ENCODE peak calls at places on chromosomes 3 and 15, in seven cellular contexts. K is esophagus muscularis mucosa, Y is left lung, X is hepatocyte, J is heart left ventricle, I is GM23248, Q is suprapubic skin. S is an unnamed sample.

GRCh38 chr3:182389041-182389815 is 404.1 kb upstream of the ATP11B start:
- DNase-seq in Q (no peak), I (no peak), X (peak), J (no peak), K (no peak), Y (no peak), S (no peak)

GRCh38 chr15:73388256-73388781 is 19.6 kb upstream of the HCN4 start:
- DNase-seq in K (no peak), Y (no peak), Q (no peak), I (peak), X (peak), J (no peak), S (no peak)

GRCh38 chr3:134260984-134261383 is 10.3 kb upstream of the RYK start:
- DNase-seq in Q (no peak), Y (no peak), X (no peak), J (no peak), I (no peak), K (no peak), S (no peak)

GRCh38 chr3:42166214-42166613 is 75.1 kb downstream of the TRAK1 start:
- DNase-seq in J (no peak), X (no peak), I (no peak), Q (no peak), Y (no peak), K (no peak), S (no peak)

GRCh38 chr15:44137750-44138149 is 57.3 kb downstream of the FRMD5 start:
- DNase-seq in J (no peak), X (no peak), Y (no peak), I (peak), Q (no peak), K (no peak), S (no peak)

GRCh38 chr15:22947101-22948000 is 32.8 kb downstream of the CYFIP1 start:
- DNase-seq in K (no peak), I (no peak), J (no peak), X (no peak), Q (no peak), Y (peak), S (no peak)

GRCh38 chr3:71253169-71253568 is 330.4 kb downstream of the FOXP1 start:
- DNase-seq in X (no peak), Y (no peak), Q (no peak), J (no peak), K (no peak), I (no peak), S (no peak)

GRCh38 chr15:77094397-77095030 is 23.6 kb upstream of the TSPAN3 start:
- DNase-seq in X (no peak), I (no peak), Q (peak), Y (no peak), K (no peak), J (no peak), S (no peak)

GRCh38 chr3:55270976-55271375 is 216.1 kb downstream of the WNT5A start:
- DNase-seq in Y (no peak), Q (no peak), J (no peak), I (peak), K (no peak), X (no peak), S (no peak)

GRCh38 chr3:192866804-192867203 is 50.9 kb downstream of the MB21D2 start:
- DNase-seq in X (no peak), Q (no peak), K (no peak), I (no peak), Y (no peak), J (no peak), S (no peak)

GRCh38 chr3:101038880-101039279 is 45.7 kb upstream of the ABI3BP start:
- DNase-seq in J (no peak), Q (no peak), K (no peak), Y (no peak), X (no peak), I (peak), S (no peak)

GRCh38 chr3:182078314-182078713 is 366.6 kb downstream of the SOX2 start:
- DNase-seq in K (no peak), Y (no peak), J (no peak), I (no peak), X (peak), Q (no peak), S (no peak)

GRCh38 chr15:70385711-70386110 is 288.0 kb upstream of the TLE3 start:
- DNase-seq in I (no peak), J (no peak), X (no peak), Y (no peak), K (peak), Q (no peak), S (no peak)

GRCh38 chr15:49406352-49407118 is 16.5 kb upstream of the FGF7 start:
- DNase-seq in Y (peak), J (no peak), K (no peak), Q (no peak), I (no peak), X (no peak), S (no peak)

GRCh38 chr15:77495806-77496589 is 75.3 kb downstream of the HMG20A start:
- DNase-seq in K (no peak), J (peak), I (peak), Y (no peak), Q (no peak), X (no peak), S (no peak)

GRCh38 chr15:28456476-28457395 is 76.0 kb downstream of the GOLGA8G start:
- DNase-seq in Q (peak), X (peak), Y (peak), I (no peak), K (peak), J (peak), S (no peak)

GRCh38 chr3:127180859-127181258 is 12.1 kb upstream of the PRR23E start:
- DNase-seq in X (no peak), K (peak), Y (no peak), J (peak), Q (peak), I (no peak), S (no peak)

GRCh38 chr15:51076898-51077564 is 17.7 kb downstream of the TNFAIP8L3 start:
- DNase-seq in X (no peak), Y (peak), K (no peak), Q (peak), I (no peak), J (peak), S (no peak)

GRCh38 chr15:58224068-58224467 is 85.9 kb downstream of the AQP9 start:
- DNase-seq in J (peak), X (no peak), K (no peak), Y (no peak), I (no peak), Q (no peak), S (peak)

GRCh38 chr3:174548841-174549623 is 310.1 kb upstream of the NAALADL2 start:
- DNase-seq in Q (no peak), X (no peak), Y (no peak), I (no peak), J (no peak), K (no peak), S (no peak)

GRCh38 chr3:147343926-147344325 is 62.4 kb downstream of the ZIC4 start:
- DNase-seq in Y (no peak), Q (no peak), I (no peak), K (no peak), X (no peak), J (no peak), S (no peak)

GRCh38 chr3:177746259-177747021 is 549.2 kb upstream of the TBL1XR1 start:
- DNase-seq in I (no peak), K (no peak), Y (no peak), J (no peak), X (no peak), Q (no peak), S (no peak)

GRCh38 chr15:40439461-40440299 is 1.1 kb upstream of the BAHD1 start:
- DNase-seq in X (peak), Q (no peak), J (peak), I (peak), K (no peak), Y (peak), S (peak)

GRCh38 chr15:55742498-55742926 is 440 bp downstream of the PRTG start:
- DNase-seq in X (peak), Q (no peak), J (peak), Y (peak), K (peak), I (peak), S (peak)

GRCh38 chr3:101781166-101781565 is 2.2 kb downstream of the NXPE3 start:
- DNase-seq in X (no peak), I (peak), J (no peak), K (no peak), Q (no peak), Y (no peak), S (no peak)

GRCh38 chr3:123664771-123665170 is 79.9 kb upstream of the HACD2 start:
- DNase-seq in Y (no peak), I (no peak), K (no peak), X (no peak), J (no peak), Q (no peak), S (no peak)

GRCh38 chr3:119639494-119640350 is 20.7 kb downstream of the POPDC2 start:
- DNase-seq in Q (no peak), I (peak), Y (no peak), J (no peak), X (no peak), K (no peak), S (no peak)

GRCh38 chr15:67082007-67082536 is 16.7 kb downstream of the SMAD3 start:
- DNase-seq in I (no peak), K (no peak), Y (no peak), J (no peak), X (no peak), Q (no peak), S (no peak)

GRCh38 chr3:183500981-183501704 is 54.4 kb downstream of the KLHL6 start:
- DNase-seq in Q (peak), I (no peak), K (no peak), J (no peak), X (no peak), Y (no peak), S (no peak)

GRCh38 chr15:81296673-81297072 is 27.3 kb downstream of the STARD5 start:
- DNase-seq in Y (peak), I (no peak), J (peak), Q (no peak), K (no peak), X (no peak), S (no peak)

GRCh38 chr3:194296832-194297666 is 54.1 kb downstream of the CPN2 start:
- DNase-seq in I (peak), Y (peak), X (peak), K (no peak), Q (no peak), J (no peak), S (no peak)

GRCh38 chr3:140092883-140093536 is 158.0 kb downstream of the CLSTN2 start:
- DNase-seq in I (no peak), X (no peak), Y (peak), K (no peak), J (no peak), Q (no peak), S (no peak)

GRCh38 chr3:120645083-120645800 is 36.8 kb downstream of the HGD start:
- DNase-seq in Q (no peak), J (no peak), Y (no peak), I (peak), X (no peak), K (no peak), S (no peak)

GRCh38 chr3:69710153-69710977 is 28.9 kb upstream of the MITF start:
- DNase-seq in Q (no peak), X (no peak), K (no peak), J (no peak), I (peak), Y (no peak), S (no peak)

GRCh38 chr3:188416041-188416440 is 262.1 kb downstream of the LPP start:
- DNase-seq in J (no peak), Y (no peak), I (peak), X (no peak), Q (no peak), K (no peak), S (no peak)

GRCh38 chr15:64878708-64879107 is 33.0 kb upstream of the ANKDD1A start:
- DNase-seq in X (no peak), Y (no peak), K (no peak), I (no peak), Q (no peak), J (peak), S (no peak)

GRCh38 chr15:64883097-64883581 is 28.6 kb upstream of the ANKDD1A start:
- DNase-seq in X (no peak), K (no peak), I (peak), Q (no peak), Y (no peak), J (no peak), S (no peak)

GRCh38 chr15:64888336-64888735 is 23.4 kb upstream of the ANKDD1A start:
- DNase-seq in K (no peak), I (no peak), Y (no peak), Q (no peak), J (no peak), X (no peak), S (no peak)

GRCh38 chr15:64883997-64884511 is 27.6 kb upstream of the ANKDD1A start:
- DNase-seq in K (no peak), X (peak), Q (no peak), J (peak), I (peak), Y (peak), S (no peak)
- H3K27ac ChIP-seq in K (peak), X (peak), Q (peak), J (peak), I (peak), Y (peak), S (no peak)

GRCh38 chr3:27326211-27326948 is 42.8 kb downstream of the NEK10 start:
- DNase-seq in Y (no peak), J (peak), K (no peak), X (peak), Q (no peak), I (peak), S (no peak)
- H3K27ac ChIP-seq in Y (no peak), J (peak), K (peak), X (no peak), Q (no peak), I (peak), S (no peak)

DNA sequence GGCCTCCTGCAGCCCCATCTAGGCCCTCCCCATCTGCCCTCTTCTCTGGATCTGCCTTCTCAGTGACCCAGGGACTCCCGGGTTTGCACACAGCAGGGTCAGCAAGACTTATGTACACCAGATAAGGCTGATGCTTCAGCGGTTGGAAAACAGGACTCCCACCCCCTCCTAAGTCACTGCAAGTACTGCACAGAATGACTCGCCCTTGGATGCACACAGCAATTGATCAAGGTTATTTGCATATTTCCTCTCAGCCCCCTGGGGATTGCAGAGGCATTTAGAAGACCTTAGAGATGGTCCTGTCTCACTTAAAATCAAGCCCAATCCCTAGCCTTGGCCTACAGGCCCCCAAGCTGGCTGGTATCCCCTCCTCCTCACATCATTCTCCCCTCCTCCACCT is 8.9 kb downstream of the ACAN start:
- DNase-seq in Q (no peak), I (no peak), K (no peak), J (no peak), X (no peak), Y (no peak), S (no peak)
- H3K27ac ChIP-seq in Q (no peak), I (no peak), K (no peak), J (no peak), X (no peak), Y (no peak), S (no peak)

DNA sequence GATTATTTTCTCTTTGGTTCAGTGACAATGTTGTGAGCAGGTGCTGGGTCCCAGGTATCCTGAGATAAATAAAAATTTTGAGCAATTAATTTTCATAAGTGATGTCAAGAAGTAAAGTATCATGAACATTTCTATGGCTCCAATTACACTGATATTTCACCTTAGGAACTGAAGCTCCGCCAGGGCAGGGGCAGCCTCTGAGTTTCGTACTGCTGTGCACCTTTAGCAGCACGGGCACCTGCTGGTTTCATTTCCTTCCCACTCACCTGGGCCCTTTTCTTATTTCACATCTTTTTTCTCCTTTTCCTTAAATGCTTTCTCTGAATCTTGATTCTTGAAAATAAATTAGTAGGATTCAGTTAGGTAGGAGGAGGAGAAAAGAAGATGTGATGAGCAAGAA is 1.2 kb upstream of the IL1RAP start:
- DNase-seq in K (no peak), Y (no peak), I (no peak), J (no peak), Q (no peak), X (no peak), S (no peak)
- H3K27ac ChIP-seq in K (peak), Y (peak), I (no peak), J (no peak), Q (no peak), X (no peak), S (peak)

DNA sequence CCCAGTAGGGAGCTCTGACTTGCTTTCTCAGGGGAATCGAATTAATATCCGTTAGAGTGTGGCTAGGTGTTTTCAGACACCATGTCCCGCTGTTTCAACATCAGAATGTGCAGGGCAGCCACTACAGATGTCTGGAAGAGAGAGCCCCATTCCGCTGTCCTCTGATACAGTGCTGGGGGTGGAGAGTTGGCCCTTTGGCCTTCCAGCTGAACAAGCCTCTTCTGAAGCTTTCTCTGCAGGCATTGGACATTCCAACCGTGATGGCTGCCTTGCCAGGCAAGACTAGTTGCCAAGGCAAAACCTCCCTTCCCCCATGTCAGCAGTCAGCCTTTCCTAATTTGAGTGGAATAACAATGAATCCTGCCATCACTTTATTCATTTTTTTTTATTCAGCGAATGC is 1.5 kb downstream of the FAH start:
- DNase-seq in Y (no peak), X (peak), K (no peak), I (no peak), J (no peak), Q (no peak), S (no peak)
- H3K27ac ChIP-seq in Y (no peak), X (peak), K (no peak), I (no peak), J (no peak), Q (no peak), S (no peak)

GRCh38 chr15:89775815-89776214 is 317 bp upstream of the MESP2 start:
- DNase-seq in K (no peak), Y (no peak), I (no peak), Q (no peak), J (no peak), X (no peak), S (no peak)

GRCh38 chr15:89774492-89774891 is 1.6 kb upstream of the MESP2 start:
- DNase-seq in Q (no peak), K (no peak), I (no peak), Y (no peak), J (no peak), X (no peak), S (no peak)

GRCh38 chr15:89777073-89777820 is 1.1 kb downstream of the MESP2 start:
- DNase-seq in X (no peak), K (no peak), I (no peak), Y (no peak), Q (no peak), J (no peak), S (no peak)

GRCh38 chr15:89777821-89778380 is 1.8 kb downstream of the MESP2 start:
- DNase-seq in Y (no peak), K (no peak), I (no peak), Q (no peak), X (no peak), J (no peak), S (no peak)

DNA sequence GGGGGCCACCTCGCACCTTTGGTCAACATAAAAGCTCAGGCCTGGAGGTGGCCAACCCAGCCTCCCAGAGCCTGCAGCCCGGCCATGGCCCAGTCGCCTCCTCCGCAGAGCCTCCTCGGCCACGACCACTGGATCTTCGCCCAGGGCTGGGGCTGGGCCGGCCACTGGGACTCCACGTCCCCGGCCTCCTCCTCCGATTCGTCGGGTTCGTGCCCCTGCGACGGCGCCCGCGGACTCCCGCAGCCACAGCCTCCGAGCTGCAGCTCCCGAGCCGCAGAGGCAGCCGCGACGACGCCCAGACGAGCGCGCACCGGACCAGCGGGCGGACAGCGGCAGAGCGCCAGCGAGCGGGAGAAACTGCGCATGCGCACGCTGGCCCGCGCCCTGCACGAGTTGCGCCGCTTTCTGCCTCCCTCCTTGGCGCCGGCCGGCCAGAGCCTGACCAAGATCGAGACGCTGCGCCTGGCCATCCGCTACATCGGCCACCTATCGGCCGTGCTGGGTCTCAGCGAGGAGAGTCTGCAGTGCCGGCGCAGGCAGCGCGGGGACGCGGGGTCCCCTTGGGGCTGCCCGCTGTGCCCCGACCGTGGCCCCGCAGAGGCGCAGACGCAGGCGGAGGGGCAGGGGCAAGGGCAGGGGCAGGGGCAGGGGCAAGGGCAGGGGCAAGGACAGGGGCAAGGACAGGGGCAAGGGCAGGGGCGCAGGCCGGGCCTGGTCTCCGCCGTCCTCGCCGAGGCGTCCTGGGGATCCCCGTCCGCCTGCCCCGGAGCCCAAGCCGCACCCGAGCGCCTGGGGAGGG is at the start of gene MESP2:
- DNase-seq in X (peak), I (peak), Q (peak), K (peak), Y (peak), J (peak), S (peak)
- H3K27ac ChIP-seq in X (no peak), I (no peak), Q (peak), K (peak), Y (no peak), J (peak), S (no peak)

GRCh38 chr3:16441306-16441898 is 72.1 kb downstream of the RFTN1 start:
- DNase-seq in X (no peak), Y (no peak), J (no peak), K (no peak), I (peak), Q (no peak), S (no peak)
- H3K27ac ChIP-seq in X (no peak), Y (no peak), J (peak), K (no peak), I (peak), Q (no peak), S (no peak)

S was measured in caudate nucleus.